ENCODE peak calls at places on chromosomes 12 and 14, in five cellular contexts. H, D, E, Q and M are unnamed samples.

GRCh38 chr12:108526482-108527234 is 11.6 kb downstream of the FICD start:
- DNase-seq in H (peak), E (no peak), D (no peak), Q (no peak), M (peak)

GRCh38 chr14:86654558-86655184 is 1124.7 kb downstream of the FLRT2 start:
- DNase-seq in D (peak), H (peak), Q (peak), E (peak), M (peak)

GRCh38 chr12:55996201-55996714 is 818 bp upstream of the SUOX start:
- DNase-seq in E (no peak), H (peak), D (peak), Q (peak), M (peak)

GRCh38 chr14:53376064-53376463 is 222.9 kb upstream of the DDHD1 start:
- DNase-seq in D (no peak), E (no peak), Q (no peak), H (no peak), M (no peak)

GRCh38 chr14:39491134-39491541 is 58.9 kb upstream of the FBXO33 start:
- DNase-seq in H (peak), Q (no peak), E (no peak), D (peak), M (peak)

GRCh38 chr14:36048667-36049066 is 127.9 kb downstream of the PTCSC3 start:
- DNase-seq in D (no peak), H (no peak), E (peak), Q (no peak), M (no peak)

GRCh38 chr12:6380141-6381121 is 3.5 kb upstream of the LTBR start:
- DNase-seq in E (no peak), Q (peak), D (no peak), H (peak), M (no peak)

GRCh38 chr14:50312734-50313054 is 570 bp downstream of the DMAC2L start:
- DNase-seq in E (no peak), Q (no peak), D (no peak), H (peak), M (no peak)

GRCh38 chr12:122860854-122861585 is 25.8 kb downstream of the HIP1R start:
- DNase-seq in E (no peak), D (no peak), Q (no peak), H (no peak), M (no peak)

GRCh38 chr14:64958201-64958600 is 13.9 kb downstream of the RAB15 start:
- DNase-seq in Q (no peak), H (no peak), D (no peak), E (no peak), M (no peak)

GRCh38 chr14:97178781-97179180 is 381.6 kb downstream of the VRK1 start:
- DNase-seq in D (no peak), Q (no peak), E (no peak), H (no peak), M (no peak)

GRCh38 chr12:124507188-124508109 is 60.0 kb downstream of the NCOR2 start:
- DNase-seq in Q (no peak), E (peak), D (no peak), H (peak), M (peak)

GRCh38 chr12:116416161-116416560 is 138.7 kb upstream of the MED13L start:
- DNase-seq in D (no peak), Q (no peak), E (no peak), H (no peak), M (no peak)

GRCh38 chr14:92644166-92644565 is 104.3 kb downstream of the LGMN start:
- DNase-seq in H (peak), E (no peak), Q (no peak), D (no peak), M (peak)

GRCh38 chr14:84131924-84132323 is 1398.0 kb upstream of the FLRT2 start:
- DNase-seq in H (no peak), D (no peak), E (no peak), Q (no peak), M (no peak)

GRCh38 chr14:60812987-60813386 is 78.4 kb downstream of the MNAT1 start:
- DNase-seq in D (no peak), E (no peak), Q (no peak), H (no peak), M (no peak)

GRCh38 chr12:9122166-9122609 is 6.5 kb upstream of the A2M start:
- DNase-seq in H (no peak), E (no peak), Q (no peak), D (no peak), M (no peak)

GRCh38 chr12:76318773-76319594 is 29.2 kb downstream of the BBS10 start:
- DNase-seq in D (no peak), Q (no peak), E (no peak), H (no peak), M (no peak)

GRCh38 chr12:56804684-56805083 is 41.6 kb downstream of the HSD17B6 start:
- DNase-seq in H (no peak), D (no peak), Q (no peak), E (no peak), M (no peak)

GRCh38 chr14:90554341-90554740 is 157.5 kb downstream of the CALM1 start:
- DNase-seq in D (peak), E (peak), H (no peak), Q (no peak), M (no peak)

GRCh38 chr14:104844306-104845032 is 20.6 kb upstream of the CEP170B start:
- DNase-seq in E (no peak), D (no peak), H (no peak), Q (peak), M (no peak)

GRCh38 chr14:35385042-35385839 is 19.3 kb downstream of the NFKBIA start:
- DNase-seq in D (peak), H (peak), E (peak), Q (no peak), M (peak)

GRCh38 chr12:2324375-2324774 is 271.6 kb downstream of the CACNA1C start:
- DNase-seq in D (peak), E (no peak), Q (no peak), H (no peak), M (no peak)

GRCh38 chr12:63918788-63919300 is 74.3 kb downstream of the SRGAP1 start:
- DNase-seq in Q (no peak), E (no peak), H (peak), D (no peak), M (peak)

GRCh38 chr12:19316420-19316819 is 122.9 kb upstream of the AEBP2 start:
- DNase-seq in D (no peak), Q (no peak), E (no peak), H (peak), M (peak)